ENCODE peak calls at places on chromosomes 1 and 21, in ten cellular contexts. A, L, F, E, P, C, U, O, Z and B are unnamed samples.

GRCh38 chr21:34687065-34687464 is 18.3 kb downstream of the CLIC6 start:
- DNase-seq in Z (no peak), A (no peak), U (no peak), E (no peak), C (no peak), L (no peak), P (no peak), F (no peak), O (no peak), B (no peak)

GRCh38 chr1:248404024-248404423 is 1.2 kb downstream of the OR2T1 start:
- DNase-seq in F (peak; percentile 19), P (peak; percentile 14), O (no peak), A (no peak), E (no peak), Z (no peak), L (no peak), U (no peak), C (no peak), B (no peak)

GRCh38 chr1:203173566-203173965 is 2.1 kb downstream of the MYBPH start:
- DNase-seq in L (peak; percentile 81), O (no peak), E (no peak), C (no peak), F (no peak), A (no peak), P (no peak), U (no peak), Z (no peak), B (no peak)

GRCh38 chr1:36503733-36504132 is 21.0 kb upstream of the CSF3R start:
- DNase-seq in F (no peak), E (no peak), U (no peak), Z (no peak), P (no peak), C (no peak), L (no peak), A (no peak), O (no peak), B (no peak)

GRCh38 chr1:3405974-3406867 is 48.2 kb upstream of the ARHGEF16 start:
- DNase-seq in L (no peak), C (no peak), A (no peak), P (no peak), Z (no peak), F (no peak), U (no peak), O (no peak), E (no peak), B (no peak)

GRCh38 chr1:99599678-99600175 is 46.2 kb upstream of the PALMD start:
- DNase-seq in E (no peak), U (no peak), L (peak; percentile 54), Z (no peak), C (no peak), O (peak; percentile 84), A (no peak), F (peak; percentile 94), P (peak; percentile 7), B (no peak)

GRCh38 chr1:233361876-233362275 is 34.4 kb downstream of the MAP3K21 start:
- DNase-seq in F (peak; percentile 1), C (no peak), E (no peak), P (no peak), U (no peak), Z (no peak), O (no peak), A (no peak), L (no peak), B (no peak)

GRCh38 chr1:165580931-165581871 is 37.4 kb downstream of the LRRC52 start:
- DNase-seq in E (no peak), Z (no peak), U (no peak), P (no peak), L (no peak), F (peak; percentile 10), O (no peak), A (no peak), C (no peak), B (no peak)

GRCh38 chr21:35974801-35975200 is 85.5 kb downstream of the SETD4 start:
- DNase-seq in Z (no peak), O (peak; percentile 90), F (peak; percentile 28), E (no peak), L (no peak), A (no peak), P (no peak), C (no peak), U (no peak), B (no peak)

GRCh38 chr1:89464008-89464407 is 60.6 kb upstream of the LRRC8B start:
- DNase-seq in E (no peak), O (peak; percentile 64), P (no peak), A (no peak), C (no peak), Z (no peak), U (no peak), L (no peak), F (no peak), B (no peak)

GRCh38 chr1:222048030-222048632 is 306.2 kb upstream of the DUSP10 start:
- DNase-seq in P (no peak), L (no peak), A (no peak), O (peak; percentile 45), Z (no peak), F (peak; percentile 74), U (no peak), E (no peak), C (no peak), B (no peak)

GRCh38 chr1:109425902-109426277 is 358 bp downstream of the PSMA5 start:
- DNase-seq in P (peak; percentile 25), L (peak; percentile 58), A (peak; percentile 47), Z (peak; percentile 65), O (peak; percentile 57), C (no peak), E (no peak), U (peak; percentile 62), F (peak; percentile 53), B (no peak)

GRCh38 chr1:43885311-43885801 is 48.2 kb upstream of the ARTN start:
- DNase-seq in F (no peak), C (no peak), P (no peak), U (no peak), E (no peak), L (no peak), Z (peak; percentile 75), A (no peak), O (no peak), B (peak; percentile 67)

GRCh38 chr1:225865514-225865913 is 16.7 kb downstream of the TMEM63A start:
- DNase-seq in A (no peak), F (no peak), U (no peak), E (no peak), C (no peak), O (no peak), Z (no peak), P (no peak), L (no peak), B (no peak)

GRCh38 chr1:225860860-225861441 is 21.2 kb downstream of the TMEM63A start:
- DNase-seq in F (peak; percentile 19), P (no peak), U (no peak), Z (no peak), A (no peak), E (no peak), C (no peak), L (no peak), O (no peak), B (no peak)

GRCh38 chr1:225862581-225862950 is 19.6 kb downstream of the TMEM63A start:
- DNase-seq in L (no peak), P (no peak), O (no peak), E (no peak), A (no peak), U (no peak), Z (no peak), C (no peak), F (no peak), B (no peak)

GRCh38 chr1:225861834-225862580 is 20.2 kb downstream of the TMEM63A start:
- DNase-seq in L (no peak), P (no peak), Z (no peak), E (no peak), C (no peak), F (no peak), A (no peak), O (no peak), U (no peak), B (no peak)

GRCh38 chr1:225863167-225863566 is 19.0 kb downstream of the TMEM63A start:
- DNase-seq in O (no peak), C (no peak), P (no peak), F (peak; percentile 32), L (no peak), A (no peak), U (no peak), E (no peak), Z (no peak), B (no peak)
- H3K4me1 ChIP-seq in O (peaks cover 35% of the 10 kb centered on the region), C (no peaks in the 10 kb centered on the region), P (peaks cover 14% of the 10 kb centered on the region), F (peaks cover 13% of the 10 kb centered on the region), L (no peaks in the 10 kb centered on the region), A (peaks cover 29% of the 10 kb centered on the region), U (no peaks in the 10 kb centered on the region), E (peaks cover 30% of the 10 kb centered on the region), Z (peaks cover 13% of the 10 kb centered on the region), B (no peaks in the 10 kb centered on the region)

DNA sequence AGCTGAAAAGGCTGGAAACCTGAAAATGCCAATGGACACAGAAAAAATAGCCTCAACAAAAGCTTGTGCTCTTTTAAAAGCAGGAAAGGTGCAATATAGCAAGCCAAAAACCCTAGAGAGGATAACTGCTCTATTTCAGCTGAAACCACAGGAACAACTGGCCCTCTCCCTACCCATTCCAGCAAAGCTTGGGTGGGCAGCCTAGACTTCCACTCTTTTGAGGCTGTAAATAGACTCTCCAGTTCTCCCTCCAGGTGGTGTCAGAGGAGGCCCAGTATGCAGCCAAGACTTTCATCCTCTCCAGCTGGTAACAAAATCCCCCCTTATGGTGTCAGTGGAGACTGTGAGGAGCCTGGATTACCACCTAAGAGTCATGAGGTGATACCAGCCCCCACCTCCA is 206.9 kb upstream of the PLD5 start:
- DNase-seq in F (no peak), U (no peak), E (no peak), L (no peak), P (no peak), Z (no peak), C (no peak), A (no peak), O (no peak), B (no peak)
- H3K4me1 ChIP-seq in F (no peaks in the 10 kb centered on the region), U (no peaks in the 10 kb centered on the region), E (no peaks in the 10 kb centered on the region), L (no peaks in the 10 kb centered on the region), P (no peaks in the 10 kb centered on the region), Z (no peaks in the 10 kb centered on the region), C (no peaks in the 10 kb centered on the region), A (no peaks in the 10 kb centered on the region), O (no peaks in the 10 kb centered on the region), B (no peaks in the 10 kb centered on the region)

GRCh38 chr1:94068831-94069648 is 51.9 kb downstream of the ABCA4 start:
- DNase-seq in L (no peak), A (no peak), C (no peak), E (no peak), U (peak; percentile 55), Z (peak; percentile 71), F (peak; percentile 86), O (peak; percentile 77), P (peak; percentile 47), B (no peak)
- H3K4me1 ChIP-seq in L (peaks cover 18% of the 10 kb centered on the region), A (no peaks in the 10 kb centered on the region), C (no peaks in the 10 kb centered on the region), E (peaks cover 9% of the 10 kb centered on the region), U (peaks cover 12% of the 10 kb centered on the region), Z (peaks cover 15% of the 10 kb centered on the region), F (peaks cover 25% of the 10 kb centered on the region), O (peaks cover 45% of the 10 kb centered on the region), P (peaks cover 34% of the 10 kb centered on the region), B (no peaks in the 10 kb centered on the region)

DNA sequence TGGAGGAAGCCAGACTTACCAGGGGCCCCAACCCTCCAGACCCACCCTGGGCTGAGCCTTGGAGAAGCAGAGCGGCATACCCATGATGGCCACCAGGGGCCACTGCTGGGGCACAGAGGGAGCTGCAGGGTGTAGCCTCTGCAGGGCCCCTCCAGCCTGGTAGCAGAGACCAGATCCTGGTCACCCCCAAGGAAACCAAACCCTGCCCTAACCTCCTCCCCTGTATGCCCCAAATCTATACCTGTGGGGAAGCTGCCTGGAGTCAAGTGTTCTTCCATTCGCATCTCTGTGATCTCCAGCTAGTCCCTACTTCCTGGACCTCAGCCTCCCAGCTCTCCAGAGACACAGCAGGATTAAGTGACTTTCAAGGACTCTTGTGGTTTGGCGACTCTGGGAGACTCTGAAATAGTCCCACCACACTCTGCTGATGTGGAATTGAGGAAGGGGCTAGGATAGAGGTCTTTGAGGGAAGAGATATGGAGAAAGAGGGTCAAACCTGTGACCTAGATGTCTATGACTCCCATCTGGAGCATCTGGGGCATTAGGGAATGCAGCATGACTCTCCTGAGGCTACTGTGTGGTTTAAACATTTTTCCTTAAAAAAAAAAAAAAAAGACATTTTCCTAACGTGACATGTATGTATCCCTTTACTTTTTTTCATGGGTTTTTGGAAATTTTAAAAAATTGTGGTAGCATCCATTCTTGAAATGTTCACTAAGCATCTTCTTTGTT is 119.2 kb upstream of the IPO9 start:
- DNase-seq in A (peak; percentile 17), Z (peak; percentile 78), F (peak; percentile 66), P (peak; percentile 82), U (peak; percentile 77), E (peak; percentile 71), C (peak; percentile 74), L (peak; percentile 79), O (peak; percentile 65), B (peak; percentile 92)
- H3K4me1 ChIP-seq in A (no peaks in the 10 kb centered on the region), Z (peaks cover 12% of the 10 kb centered on the region), F (peaks cover 41% of the 10 kb centered on the region), P (peaks cover 43% of the 10 kb centered on the region), U (peaks cover 32% of the 10 kb centered on the region), E (no peaks in the 10 kb centered on the region), C (no peaks in the 10 kb centered on the region), L (peaks cover 34% of the 10 kb centered on the region), O (peaks cover 34% of the 10 kb centered on the region), B (no peaks in the 10 kb centered on the region)